ENCODE peak calls at places on chromosomes 13 and 19, in eight cellular contexts. T is HCT116, U is H1, X is GM23338, Y is HepG2, G is K562, A is GM12878, K is endothelial cell of umbilical vein. R is an unnamed sample.

GRCh38 chr13:31725841-31726240 is 13.5 kb upstream of the RXFP2 start:
- DNase-seq in Y (no peak), X (no peak), G (no peak), K (no peak), U (no peak), A (no peak), T (no peak), R (no peak)

GRCh38 chr13:79273045-79273444 is 133.0 kb downstream of the RBM26 start:
- DNase-seq in T (no peak), U (no peak), X (no peak), Y (no peak), K (no peak), A (no peak), G (no peak), R (no peak)

GRCh38 chr19:35141627-35142401 is 1.2 kb upstream of the FXYD7 start:
- DNase-seq in U (peak), Y (no peak), K (no peak), G (no peak), T (no peak), A (no peak), X (no peak), R (no peak)

GRCh38 chr13:91347996-91348905 is 764 bp downstream of the MIR17HG start:
- DNase-seq in U (no peak), K (peak), A (no peak), Y (no peak), T (no peak), G (peak), X (no peak), R (no peak)

GRCh38 chr13:52785721-52786120 is 46.1 kb upstream of the CNMD start:
- DNase-seq in A (no peak), T (peak), Y (no peak), K (no peak), G (no peak), X (no peak), U (no peak), R (no peak)

GRCh38 chr19:38270587-38271167 is 6.3 kb downstream of the SPINT2 start:
- DNase-seq in U (no peak), K (no peak), X (no peak), Y (no peak), A (no peak), G (peak), T (no peak), R (no peak)

GRCh38 chr19:19405919-19406877 is 723 bp downstream of the GATAD2A start:
- DNase-seq in U (peak), A (no peak), X (peak), K (peak), T (no peak), G (peak), Y (no peak), R (no peak)

GRCh38 chr13:107271226-107271625 is 703.3 kb upstream of the ARGLU1 start:
- DNase-seq in G (no peak), K (peak), T (no peak), Y (no peak), U (peak), A (no peak), X (peak), R (peak)

GRCh38 chr13:45447050-45447661 is 17.6 kb upstream of the COG3 start:
- DNase-seq in T (no peak), X (no peak), G (no peak), K (no peak), A (no peak), U (no peak), Y (peak), R (no peak)

GRCh38 chr19:29598036-29598435 is 8.0 kb upstream of the POP4 start:
- DNase-seq in X (no peak), A (no peak), U (no peak), G (no peak), K (no peak), T (no peak), Y (no peak), R (no peak)

GRCh38 chr19:34145741-34146202 is 26.5 kb upstream of the LSM14A start:
- DNase-seq in X (peak), Y (peak), T (peak), K (peak), A (no peak), G (peak), U (peak), R (peak)

GRCh38 chr19:15300533-15301194 is 31.7 kb downstream of the BRD4 start:
- DNase-seq in U (no peak), Y (no peak), A (no peak), X (no peak), G (no peak), K (no peak), T (no peak), R (no peak)

GRCh38 chr13:74443623-74444022 is 309.4 kb upstream of the KLF12 start:
- DNase-seq in A (no peak), U (no peak), G (no peak), T (no peak), Y (no peak), K (peak), X (no peak), R (no peak)

DNA sequence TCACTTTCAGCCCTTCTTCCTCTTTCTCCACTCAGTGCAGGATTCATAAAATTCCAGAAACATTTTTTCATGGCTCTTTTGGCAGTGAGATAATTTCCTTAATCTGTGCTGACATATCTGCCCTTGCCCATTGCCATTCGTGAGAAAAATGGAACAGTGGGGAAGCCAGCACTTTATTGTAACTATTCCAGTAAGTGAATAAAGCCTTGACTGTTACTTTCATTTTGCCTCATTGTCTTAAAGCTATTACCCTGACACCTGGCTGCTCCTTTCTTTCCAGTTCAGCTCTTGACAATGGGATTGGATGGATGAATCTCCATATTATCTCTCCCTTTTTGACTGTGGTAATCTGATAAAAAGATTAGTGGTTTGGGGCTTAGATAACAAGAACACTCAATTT is 1068.1 kb upstream of the PCDH20 start:
- DNase-seq in X (peak), G (no peak), U (no peak), Y (no peak), K (peak), T (no peak), A (no peak), R (no peak)
- H3K27ac ChIP-seq in X (no peak), G (no peak), U (no peak), Y (no peak), K (no peak), T (no peak), A (no peak), R (no peak)

DNA sequence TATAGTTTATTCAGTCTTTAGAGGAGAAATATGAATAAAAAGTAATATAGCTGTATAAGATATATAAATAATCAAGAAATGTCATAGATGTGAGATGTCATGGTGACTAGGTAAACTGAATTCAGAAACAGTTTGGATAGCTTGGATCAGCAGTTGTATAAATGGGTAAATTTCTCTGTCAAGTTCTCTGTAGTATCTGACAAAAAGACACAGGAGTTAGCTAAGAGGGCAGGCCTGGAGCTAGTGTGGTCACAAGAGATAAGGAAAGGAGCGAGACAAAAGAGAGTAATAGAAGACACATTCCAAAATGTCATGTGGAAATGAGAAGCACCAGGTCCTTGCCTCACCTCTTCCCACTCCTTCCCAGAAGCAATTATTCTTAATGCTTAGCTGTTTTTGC is 349.0 kb downstream of the LMO7 start:
- DNase-seq in K (no peak), A (no peak), G (peak), Y (no peak), T (no peak), U (no peak), X (no peak), R (no peak)
- TF ChIP-seq POLR2AphosphoS5 in K (no peak), A (no peak), G (peak), Y (no peak), T (no peak), U (no peak), X (no peak), R (no peak)

GRCh38 chr19:52690395-52691214 is 44.2 kb downstream of the ZNF611 start:
- DNase-seq in X (peak), A (peak), Y (peak), K (peak), G (peak), T (peak), U (peak), R (peak)
- TF ChIP-seq EZH2 in X (no peak), A (no peak), Y (no peak), K (no peak), G (no peak), T (no peak), U (no peak), R (no peak)

DNA sequence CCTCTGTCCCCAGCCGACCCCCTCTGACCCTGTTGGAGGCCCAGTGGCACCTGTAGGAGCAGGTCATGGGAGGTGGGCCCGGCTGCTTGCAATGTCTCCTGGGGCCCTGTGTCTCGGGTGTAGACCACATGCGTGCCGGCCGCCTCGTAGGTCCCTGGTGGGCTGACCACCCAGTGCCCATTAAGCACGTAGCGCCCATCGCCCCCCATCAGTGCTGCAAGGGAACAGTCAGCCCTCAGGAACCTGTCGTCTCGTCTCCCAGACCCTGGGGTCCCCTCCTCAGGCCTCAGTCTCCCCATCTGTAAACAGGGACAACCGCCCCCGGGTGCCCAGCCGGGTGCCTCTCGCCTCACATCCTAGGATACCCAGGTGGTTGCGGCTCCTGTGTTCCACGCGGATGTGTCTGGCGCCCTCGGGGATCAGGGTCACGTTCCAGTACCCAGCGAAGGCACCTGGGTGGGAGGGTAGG is 5.6 kb downstream of the ADAMTSL5 start:
- DNase-seq in T (no peak), Y (no peak), K (no peak), G (no peak), U (no peak), A (no peak), X (no peak), R (no peak)
- H3K27ac ChIP-seq in T (peak), Y (no peak), K (no peak), G (peak), U (no peak), A (no peak), X (no peak), R (peak)

GRCh38 chr13:96925466-96925865 is 68.8 kb downstream of the OXGR1 start:
- DNase-seq in G (no peak), U (no peak), T (no peak), X (no peak), K (no peak), A (no peak), Y (peak), R (no peak)

DNA sequence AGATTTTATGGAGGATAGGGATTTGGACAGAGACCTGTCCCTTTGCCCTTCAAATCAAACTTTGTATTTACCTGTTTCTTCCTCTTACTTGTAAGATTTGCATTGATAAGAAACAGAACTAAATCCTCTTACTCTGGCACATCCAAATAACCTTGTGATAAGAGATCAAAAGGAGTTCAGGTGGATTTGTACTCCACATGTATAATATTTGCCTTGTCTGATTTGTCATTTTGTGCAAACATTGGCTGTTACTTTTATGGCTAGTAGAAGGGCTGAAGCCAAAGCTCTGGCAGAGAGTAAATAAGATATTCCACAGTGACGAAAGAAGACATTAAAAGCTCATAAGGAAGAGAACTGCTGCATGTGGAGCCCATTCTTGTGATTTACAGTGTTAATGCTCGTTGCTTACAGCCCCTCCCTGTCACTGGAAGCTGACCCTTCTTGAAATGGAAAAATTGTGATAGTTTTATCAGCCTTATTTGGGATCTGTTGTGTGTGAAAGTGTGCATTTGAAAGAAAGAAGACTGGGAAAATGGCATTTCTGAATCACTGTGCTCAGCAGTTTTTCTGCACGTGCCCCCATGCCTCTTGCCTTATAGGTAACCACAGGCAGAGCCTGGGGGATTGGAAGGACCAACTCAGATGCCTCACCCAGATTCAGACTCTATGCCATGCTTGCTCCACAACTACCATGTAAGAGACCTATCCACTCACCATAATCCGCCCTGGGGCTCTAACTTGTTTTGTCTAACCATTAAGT is 68.2 kb downstream of the OXGR1 start:
- DNase-seq in U (no peak), Y (peak), T (no peak), X (no peak), K (no peak), A (no peak), G (no peak), R (no peak)
- TF ChIP-seq POLR2AphosphoS5 in U (no peak), Y (no peak), T (no peak), X (no peak), K (no peak), A (no peak), G (no peak), R (no peak)